ENCODE peak calls at places on chromosomes 4 and X, in eight cellular contexts. One of them, this sample, is unnamed.

GRCh38 chr4:84582988-84583870 is at the start of gene CDS1:
- DNase-seq in RKO: no peak
- DNase-seq in left kidney: peak
- DNase-seq in amniotic stem cell: no peak
- DNase-seq in NCI-H1048: peak
- DNase-seq in H9: peak
- DNase-seq in COR-L47: no peak
- DNase-seq in AG09309: no peak
- DNase-seq in this sample: no peak

GRCh38 chr4:42627887-42628646 is 28.8 kb downstream of the ATP8A1 start:
- DNase-seq in NCI-H1048: no peak
- DNase-seq in AG09309: no peak
- DNase-seq in RKO: no peak
- DNase-seq in COR-L47: no peak
- DNase-seq in H9: peak
- DNase-seq in amniotic stem cell: no peak
- DNase-seq in left kidney: no peak
- DNase-seq in this sample: peak

GRCh38 chr4:74438661-74439060 is 6.3 kb upstream of the AREG start:
- DNase-seq in COR-L47: no peak
- DNase-seq in left kidney: no peak
- DNase-seq in AG09309: no peak
- DNase-seq in H9: no peak
- DNase-seq in RKO: no peak
- DNase-seq in amniotic stem cell: no peak
- DNase-seq in NCI-H1048: no peak
- DNase-seq in this sample: no peak

GRCh38 chr4:8547108-8547911 is 32.9 kb upstream of the GPR78 start:
- DNase-seq in H9: peak
- DNase-seq in left kidney: no peak
- DNase-seq in RKO: peak
- DNase-seq in NCI-H1048: no peak
- DNase-seq in COR-L47: no peak
- DNase-seq in amniotic stem cell: no peak
- DNase-seq in AG09309: no peak
- DNase-seq in this sample: peak

GRCh38 chrX:10103023-10103422 is 53.8 kb upstream of the CLCN4 start:
- DNase-seq in left kidney: no peak
- DNase-seq in AG09309: peak
- DNase-seq in RKO: no peak
- DNase-seq in NCI-H1048: no peak
- DNase-seq in COR-L47: no peak
- DNase-seq in amniotic stem cell: peak
- DNase-seq in H9: no peak
- DNase-seq in this sample: no peak

GRCh38 chr4:56937262-56937661 is 29.6 kb downstream of the REST start:
- DNase-seq in NCI-H1048: no peak
- DNase-seq in RKO: peak
- DNase-seq in left kidney: no peak
- DNase-seq in AG09309: peak
- DNase-seq in COR-L47: no peak
- DNase-seq in H9: no peak
- DNase-seq in amniotic stem cell: peak
- DNase-seq in this sample: no peak

GRCh38 chrX:76127341-76127740 is 45.5 kb upstream of the PBDC1 start:
- DNase-seq in H9: no peak
- DNase-seq in COR-L47: no peak
- DNase-seq in NCI-H1048: no peak
- DNase-seq in AG09309: no peak
- DNase-seq in RKO: no peak
- DNase-seq in left kidney: peak
- DNase-seq in amniotic stem cell: no peak
- DNase-seq in this sample: no peak

GRCh38 chrX:84153538-84153937 is 34.5 kb downstream of the RPS6KA6 start:
- DNase-seq in COR-L47: no peak
- DNase-seq in AG09309: no peak
- DNase-seq in amniotic stem cell: no peak
- DNase-seq in RKO: no peak
- DNase-seq in left kidney: no peak
- DNase-seq in NCI-H1048: no peak
- DNase-seq in H9: no peak
- DNase-seq in this sample: no peak

GRCh38 chrX:71637848-71638247 is 19.5 kb upstream of the CXCR3 start:
- DNase-seq in H9: no peak
- DNase-seq in NCI-H1048: no peak
- DNase-seq in RKO: peak
- DNase-seq in AG09309: peak
- DNase-seq in amniotic stem cell: peak
- DNase-seq in COR-L47: no peak
- DNase-seq in left kidney: no peak
- DNase-seq in this sample: no peak

GRCh38 chrX:1321689-1322088 is 14.9 kb upstream of the IL3RA start:
- DNase-seq in H9: no peak
- DNase-seq in RKO: no peak
- DNase-seq in COR-L47: no peak
- DNase-seq in amniotic stem cell: no peak
- DNase-seq in AG09309: no peak
- DNase-seq in NCI-H1048: no peak
- DNase-seq in left kidney: no peak
- DNase-seq in this sample: no peak

GRCh38 chr4:135564090-135564489 is 1362.5 kb upstream of the PABPC4L start:
- DNase-seq in AG09309: no peak
- DNase-seq in COR-L47: no peak
- DNase-seq in NCI-H1048: no peak
- DNase-seq in left kidney: no peak
- DNase-seq in amniotic stem cell: no peak
- DNase-seq in RKO: no peak
- DNase-seq in H9: no peak
- DNase-seq in this sample: no peak

GRCh38 chr4:154004859-154005520 is 216.1 kb upstream of the SFRP2 start:
- DNase-seq in AG09309: peak
- DNase-seq in NCI-H1048: no peak
- DNase-seq in amniotic stem cell: peak
- DNase-seq in COR-L47: no peak
- DNase-seq in left kidney: no peak
- DNase-seq in RKO: no peak
- DNase-seq in H9: no peak
- DNase-seq in this sample: no peak

GRCh38 chr4:101953949-101954348 is 163.4 kb downstream of the BANK1 start:
- DNase-seq in amniotic stem cell: no peak
- DNase-seq in left kidney: peak
- DNase-seq in COR-L47: no peak
- DNase-seq in AG09309: no peak
- DNase-seq in RKO: no peak
- DNase-seq in NCI-H1048: no peak
- DNase-seq in H9: peak
- DNase-seq in this sample: no peak

GRCh38 chrX:74438771-74439170 is 17.5 kb downstream of the SLC16A2 start:
- DNase-seq in RKO: no peak
- DNase-seq in NCI-H1048: no peak
- DNase-seq in H9: no peak
- DNase-seq in COR-L47: no peak
- DNase-seq in left kidney: no peak
- DNase-seq in amniotic stem cell: no peak
- DNase-seq in AG09309: no peak
- DNase-seq in this sample: no peak

GRCh38 chr4:55311792-55312490 is 34.1 kb upstream of the SRD5A3 start:
- DNase-seq in RKO: peak
- DNase-seq in left kidney: no peak
- DNase-seq in NCI-H1048: no peak
- DNase-seq in H9: no peak
- DNase-seq in amniotic stem cell: no peak
- DNase-seq in AG09309: no peak
- DNase-seq in COR-L47: no peak
- DNase-seq in this sample: no peak

GRCh38 chr4:63218837-63219236 is 1190.4 kb downstream of the TECRL start:
- DNase-seq in NCI-H1048: no peak
- DNase-seq in COR-L47: no peak
- DNase-seq in amniotic stem cell: no peak
- DNase-seq in AG09309: no peak
- DNase-seq in RKO: no peak
- DNase-seq in left kidney: no peak
- DNase-seq in H9: peak
- DNase-seq in this sample: no peak

GRCh38 chrX:118520206-118520857 is 24.7 kb downstream of the DOCK11 start:
- DNase-seq in NCI-H1048: no peak
- DNase-seq in H9: no peak
- DNase-seq in AG09309: no peak
- DNase-seq in left kidney: no peak
- DNase-seq in COR-L47: no peak
- DNase-seq in RKO: no peak
- DNase-seq in amniotic stem cell: peak
- DNase-seq in this sample: no peak

GRCh38 chr4:185700048-185700447 is 111.9 kb downstream of the SORBS2 start:
- DNase-seq in AG09309: no peak
- DNase-seq in RKO: no peak
- DNase-seq in NCI-H1048: no peak
- DNase-seq in COR-L47: no peak
- DNase-seq in amniotic stem cell: no peak
- DNase-seq in left kidney: no peak
- DNase-seq in H9: no peak
- DNase-seq in this sample: no peak

GRCh38 chrX:114584983-114585842 is 1.3 kb downstream of the HTR2C start:
- DNase-seq in H9: peak
- DNase-seq in RKO: no peak
- DNase-seq in amniotic stem cell: no peak
- DNase-seq in NCI-H1048: no peak
- DNase-seq in COR-L47: no peak
- DNase-seq in AG09309: no peak
- DNase-seq in left kidney: peak
- DNase-seq in this sample: no peak

GRCh38 chr4:18882468-18882867 is 860.9 kb upstream of the LCORL start:
- DNase-seq in H9: no peak
- DNase-seq in amniotic stem cell: peak
- DNase-seq in COR-L47: no peak
- DNase-seq in left kidney: peak
- DNase-seq in RKO: peak
- DNase-seq in NCI-H1048: no peak
- DNase-seq in AG09309: no peak
- DNase-seq in this sample: no peak

GRCh38 chr4:121827851-121828250 is 4.2 kb upstream of the CCNA2 start:
- DNase-seq in H9: no peak
- DNase-seq in NCI-H1048: no peak
- DNase-seq in amniotic stem cell: no peak
- DNase-seq in left kidney: no peak
- DNase-seq in AG09309: peak
- DNase-seq in RKO: peak
- DNase-seq in COR-L47: no peak
- DNase-seq in this sample: no peak

GRCh38 chr4:164613761-164614277 is 140.1 kb upstream of the SMIM31 start:
- DNase-seq in H9: no peak
- DNase-seq in AG09309: no peak
- DNase-seq in left kidney: peak
- DNase-seq in RKO: no peak
- DNase-seq in amniotic stem cell: no peak
- DNase-seq in NCI-H1048: no peak
- DNase-seq in COR-L47: no peak
- DNase-seq in this sample: no peak

GRCh38 chrX:21975827-21976226 is 35.3 kb downstream of the SMS start:
- DNase-seq in AG09309: peak
- DNase-seq in H9: no peak
- DNase-seq in amniotic stem cell: no peak
- DNase-seq in COR-L47: no peak
- DNase-seq in left kidney: peak
- DNase-seq in RKO: peak
- DNase-seq in NCI-H1048: no peak
- DNase-seq in this sample: no peak

GRCh38 chrX:48737940-48738339 is 23.6 kb upstream of the GLOD5 start:
- DNase-seq in AG09309: no peak
- DNase-seq in NCI-H1048: no peak
- DNase-seq in COR-L47: no peak
- DNase-seq in H9: no peak
- DNase-seq in RKO: no peak
- DNase-seq in left kidney: no peak
- DNase-seq in amniotic stem cell: no peak
- DNase-seq in this sample: no peak

GRCh38 chr4:155946486-155946885 is 7.2 kb downstream of the CTSO start:
- DNase-seq in left kidney: no peak
- DNase-seq in H9: no peak
- DNase-seq in COR-L47: no peak
- DNase-seq in NCI-H1048: no peak
- DNase-seq in amniotic stem cell: no peak
- DNase-seq in AG09309: no peak
- DNase-seq in RKO: no peak
- DNase-seq in this sample: no peak

GRCh38 chrX:39556056-39556455 is 541.7 kb downstream of the BCOR start:
- DNase-seq in AG09309: no peak
- DNase-seq in left kidney: peak
- DNase-seq in H9: peak
- DNase-seq in COR-L47: no peak
- DNase-seq in RKO: no peak
- DNase-seq in NCI-H1048: no peak
- DNase-seq in amniotic stem cell: no peak
- DNase-seq in this sample: no peak

GRCh38 chrX:153931151-153931550 is 3.7 kb downstream of the NAA10 start:
- DNase-seq in RKO: no peak
- DNase-seq in amniotic stem cell: no peak
- DNase-seq in left kidney: no peak
- DNase-seq in AG09309: no peak
- DNase-seq in COR-L47: no peak
- DNase-seq in NCI-H1048: no peak
- DNase-seq in H9: no peak
- DNase-seq in this sample: no peak

This sample was measured in Jurkat, Clone E6-1.